ENCODE peak calls at places on chromosomes 7 and 10, in seven cellular contexts. One of them, this sample, is unnamed.

GRCh38 chr10:50387736-50388081 is 136.4 kb upstream of the ASAH2 start:
- DNase-seq in DMS 273 treated with DMSO at 0.1 percent for 48 hours: no peak
- DNase-seq in HTR-8/SVneo: no peak
- DNase-seq in activated T-helper 1 cell treated with anti-CD3 and anti-CD28 coated beads, Interleukin-12 subunit alpha, Interleukin-12 subunit beta, Interleukin-2, Interleukin-4 antibody, amounts not matched to agents 30 ng/mL and 10 ng/mL and 1 ng/mL, durations not matched to agents 14 hours and 24 hours and 36 hours: no peak
- DNase-seq in ascending aorta: no peak
- DNase-seq in LoVo: no peak
- DNase-seq in activated effector memory CD4-positive, alpha-beta T cell treated with anti-CD3 and anti-CD28 coated beads, Interleukin-2, amount 50 U/mL, for 16 hours: no peak
- DNase-seq in this sample: no peak

GRCh38 chr7:102281785-102282184 is 4.9 kb upstream of the SH2B2 start:
- DNase-seq in DMS 273 treated with DMSO at 0.1 percent for 48 hours: no peak
- DNase-seq in HTR-8/SVneo: no peak
- DNase-seq in activated T-helper 1 cell treated with anti-CD3 and anti-CD28 coated beads, Interleukin-12 subunit alpha, Interleukin-12 subunit beta, Interleukin-2, Interleukin-4 antibody, amounts not matched to agents 30 ng/mL and 10 ng/mL and 1 ng/mL, durations not matched to agents 14 hours and 24 hours and 36 hours: no peak
- DNase-seq in ascending aorta: no peak
- DNase-seq in LoVo: no peak
- DNase-seq in activated effector memory CD4-positive, alpha-beta T cell treated with anti-CD3 and anti-CD28 coated beads, Interleukin-2, amount 50 U/mL, for 16 hours: no peak
- DNase-seq in this sample: no peak

GRCh38 chr7:3039787-3040186 is 3.9 kb downstream of the CARD11 start:
- DNase-seq in DMS 273 treated with DMSO at 0.1 percent for 48 hours: no peak
- DNase-seq in HTR-8/SVneo: no peak
- DNase-seq in activated T-helper 1 cell treated with anti-CD3 and anti-CD28 coated beads, Interleukin-12 subunit alpha, Interleukin-12 subunit beta, Interleukin-2, Interleukin-4 antibody, amounts not matched to agents 30 ng/mL and 10 ng/mL and 1 ng/mL, durations not matched to agents 14 hours and 24 hours and 36 hours: no peak
- DNase-seq in ascending aorta: no peak
- DNase-seq in LoVo: no peak
- DNase-seq in activated effector memory CD4-positive, alpha-beta T cell treated with anti-CD3 and anti-CD28 coated beads, Interleukin-2, amount 50 U/mL, for 16 hours: peak
- DNase-seq in this sample: no peak

GRCh38 chr10:17533731-17534130 is 79.3 kb upstream of the ST8SIA6 start:
- DNase-seq in DMS 273 treated with DMSO at 0.1 percent for 48 hours: no peak
- DNase-seq in HTR-8/SVneo: no peak
- DNase-seq in activated T-helper 1 cell treated with anti-CD3 and anti-CD28 coated beads, Interleukin-12 subunit alpha, Interleukin-12 subunit beta, Interleukin-2, Interleukin-4 antibody, amounts not matched to agents 30 ng/mL and 10 ng/mL and 1 ng/mL, durations not matched to agents 14 hours and 24 hours and 36 hours: no peak
- DNase-seq in ascending aorta: no peak
- DNase-seq in LoVo: no peak
- DNase-seq in activated effector memory CD4-positive, alpha-beta T cell treated with anti-CD3 and anti-CD28 coated beads, Interleukin-2, amount 50 U/mL, for 16 hours: no peak
- DNase-seq in this sample: no peak

GRCh38 chr10:99630439-99630838 is 10.2 kb upstream of the SLC25A28 start:
- DNase-seq in DMS 273 treated with DMSO at 0.1 percent for 48 hours: no peak
- DNase-seq in HTR-8/SVneo: peak
- DNase-seq in activated T-helper 1 cell treated with anti-CD3 and anti-CD28 coated beads, Interleukin-12 subunit alpha, Interleukin-12 subunit beta, Interleukin-2, Interleukin-4 antibody, amounts not matched to agents 30 ng/mL and 10 ng/mL and 1 ng/mL, durations not matched to agents 14 hours and 24 hours and 36 hours: no peak
- DNase-seq in ascending aorta: no peak
- DNase-seq in LoVo: no peak
- DNase-seq in activated effector memory CD4-positive, alpha-beta T cell treated with anti-CD3 and anti-CD28 coated beads, Interleukin-2, amount 50 U/mL, for 16 hours: no peak
- DNase-seq in this sample: no peak

GRCh38 chr7:24920702-24921679 is 59.0 kb downstream of the OSBPL3 start:
- DNase-seq in DMS 273 treated with DMSO at 0.1 percent for 48 hours: no peak
- DNase-seq in HTR-8/SVneo: no peak
- DNase-seq in activated T-helper 1 cell treated with anti-CD3 and anti-CD28 coated beads, Interleukin-12 subunit alpha, Interleukin-12 subunit beta, Interleukin-2, Interleukin-4 antibody, amounts not matched to agents 30 ng/mL and 10 ng/mL and 1 ng/mL, durations not matched to agents 14 hours and 24 hours and 36 hours: no peak
- DNase-seq in ascending aorta: no peak
- DNase-seq in LoVo: peak
- DNase-seq in activated effector memory CD4-positive, alpha-beta T cell treated with anti-CD3 and anti-CD28 coated beads, Interleukin-2, amount 50 U/mL, for 16 hours: no peak
- DNase-seq in this sample: no peak

GRCh38 chr10:30437039-30437781 is 3.2 kb downstream of the MAP3K8 start:
- DNase-seq in DMS 273 treated with DMSO at 0.1 percent for 48 hours: no peak
- DNase-seq in HTR-8/SVneo: no peak
- DNase-seq in activated T-helper 1 cell treated with anti-CD3 and anti-CD28 coated beads, Interleukin-12 subunit alpha, Interleukin-12 subunit beta, Interleukin-2, Interleukin-4 antibody, amounts not matched to agents 30 ng/mL and 10 ng/mL and 1 ng/mL, durations not matched to agents 14 hours and 24 hours and 36 hours: peak
- DNase-seq in ascending aorta: no peak
- DNase-seq in LoVo: no peak
- DNase-seq in activated effector memory CD4-positive, alpha-beta T cell treated with anti-CD3 and anti-CD28 coated beads, Interleukin-2, amount 50 U/mL, for 16 hours: peak
- DNase-seq in this sample: no peak

GRCh38 chr7:99124636-99125504 is 19.0 kb downstream of the SMURF1 start:
- DNase-seq in DMS 273 treated with DMSO at 0.1 percent for 48 hours: no peak
- DNase-seq in HTR-8/SVneo: no peak
- DNase-seq in activated T-helper 1 cell treated with anti-CD3 and anti-CD28 coated beads, Interleukin-12 subunit alpha, Interleukin-12 subunit beta, Interleukin-2, Interleukin-4 antibody, amounts not matched to agents 30 ng/mL and 10 ng/mL and 1 ng/mL, durations not matched to agents 14 hours and 24 hours and 36 hours: no peak
- DNase-seq in ascending aorta: no peak
- DNase-seq in LoVo: no peak
- DNase-seq in activated effector memory CD4-positive, alpha-beta T cell treated with anti-CD3 and anti-CD28 coated beads, Interleukin-2, amount 50 U/mL, for 16 hours: no peak
- DNase-seq in this sample: no peak

GRCh38 chr7:123485187-123485586 is 49.2 kb downstream of the IQUB start:
- DNase-seq in DMS 273 treated with DMSO at 0.1 percent for 48 hours: no peak
- DNase-seq in HTR-8/SVneo: no peak
- DNase-seq in activated T-helper 1 cell treated with anti-CD3 and anti-CD28 coated beads, Interleukin-12 subunit alpha, Interleukin-12 subunit beta, Interleukin-2, Interleukin-4 antibody, amounts not matched to agents 30 ng/mL and 10 ng/mL and 1 ng/mL, durations not matched to agents 14 hours and 24 hours and 36 hours: no peak
- DNase-seq in ascending aorta: no peak
- DNase-seq in LoVo: no peak
- DNase-seq in activated effector memory CD4-positive, alpha-beta T cell treated with anti-CD3 and anti-CD28 coated beads, Interleukin-2, amount 50 U/mL, for 16 hours: no peak
- DNase-seq in this sample: no peak

GRCh38 chr7:109879429-109879828 is 1211.5 kb upstream of the LRRN3 start:
- DNase-seq in DMS 273 treated with DMSO at 0.1 percent for 48 hours: no peak
- DNase-seq in HTR-8/SVneo: no peak
- DNase-seq in activated T-helper 1 cell treated with anti-CD3 and anti-CD28 coated beads, Interleukin-12 subunit alpha, Interleukin-12 subunit beta, Interleukin-2, Interleukin-4 antibody, amounts not matched to agents 30 ng/mL and 10 ng/mL and 1 ng/mL, durations not matched to agents 14 hours and 24 hours and 36 hours: no peak
- DNase-seq in ascending aorta: no peak
- DNase-seq in LoVo: no peak
- DNase-seq in activated effector memory CD4-positive, alpha-beta T cell treated with anti-CD3 and anti-CD28 coated beads, Interleukin-2, amount 50 U/mL, for 16 hours: no peak
- DNase-seq in this sample: no peak

GRCh38 chr7:105906169-105906568 is 29.8 kb upstream of the ATXN7L1 start:
- DNase-seq in DMS 273 treated with DMSO at 0.1 percent for 48 hours: no peak
- DNase-seq in HTR-8/SVneo: no peak
- DNase-seq in activated T-helper 1 cell treated with anti-CD3 and anti-CD28 coated beads, Interleukin-12 subunit alpha, Interleukin-12 subunit beta, Interleukin-2, Interleukin-4 antibody, amounts not matched to agents 30 ng/mL and 10 ng/mL and 1 ng/mL, durations not matched to agents 14 hours and 24 hours and 36 hours: no peak
- DNase-seq in ascending aorta: no peak
- DNase-seq in LoVo: no peak
- DNase-seq in activated effector memory CD4-positive, alpha-beta T cell treated with anti-CD3 and anti-CD28 coated beads, Interleukin-2, amount 50 U/mL, for 16 hours: no peak
- DNase-seq in this sample: no peak

GRCh38 chr7:66353547-66353946 is 148.4 kb downstream of the TPST1 start:
- DNase-seq in DMS 273 treated with DMSO at 0.1 percent for 48 hours: no peak
- DNase-seq in HTR-8/SVneo: no peak
- DNase-seq in activated T-helper 1 cell treated with anti-CD3 and anti-CD28 coated beads, Interleukin-12 subunit alpha, Interleukin-12 subunit beta, Interleukin-2, Interleukin-4 antibody, amounts not matched to agents 30 ng/mL and 10 ng/mL and 1 ng/mL, durations not matched to agents 14 hours and 24 hours and 36 hours: no peak
- DNase-seq in ascending aorta: no peak
- DNase-seq in LoVo: no peak
- DNase-seq in activated effector memory CD4-positive, alpha-beta T cell treated with anti-CD3 and anti-CD28 coated beads, Interleukin-2, amount 50 U/mL, for 16 hours: no peak
- DNase-seq in this sample: no peak

GRCh38 chr7:65308300-65308678 is 65.4 kb upstream of the ZNF92 start:
- DNase-seq in DMS 273 treated with DMSO at 0.1 percent for 48 hours: no peak
- DNase-seq in HTR-8/SVneo: no peak
- DNase-seq in activated T-helper 1 cell treated with anti-CD3 and anti-CD28 coated beads, Interleukin-12 subunit alpha, Interleukin-12 subunit beta, Interleukin-2, Interleukin-4 antibody, amounts not matched to agents 30 ng/mL and 10 ng/mL and 1 ng/mL, durations not matched to agents 14 hours and 24 hours and 36 hours: no peak
- DNase-seq in ascending aorta: no peak
- DNase-seq in LoVo: no peak
- DNase-seq in activated effector memory CD4-positive, alpha-beta T cell treated with anti-CD3 and anti-CD28 coated beads, Interleukin-2, amount 50 U/mL, for 16 hours: no peak
- DNase-seq in this sample: no peak

GRCh38 chr10:60604356-60604755 is 173.9 kb upstream of the CDK1 start:
- DNase-seq in DMS 273 treated with DMSO at 0.1 percent for 48 hours: no peak
- DNase-seq in HTR-8/SVneo: no peak
- DNase-seq in activated T-helper 1 cell treated with anti-CD3 and anti-CD28 coated beads, Interleukin-12 subunit alpha, Interleukin-12 subunit beta, Interleukin-2, Interleukin-4 antibody, amounts not matched to agents 30 ng/mL and 10 ng/mL and 1 ng/mL, durations not matched to agents 14 hours and 24 hours and 36 hours: no peak
- DNase-seq in ascending aorta: no peak
- DNase-seq in LoVo: no peak
- DNase-seq in activated effector memory CD4-positive, alpha-beta T cell treated with anti-CD3 and anti-CD28 coated beads, Interleukin-2, amount 50 U/mL, for 16 hours: no peak
- DNase-seq in this sample: no peak

GRCh38 chr10:127801302-127801701 is 64.3 kb downstream of the FOXI2 start:
- DNase-seq in DMS 273 treated with DMSO at 0.1 percent for 48 hours: no peak
- DNase-seq in HTR-8/SVneo: no peak
- DNase-seq in activated T-helper 1 cell treated with anti-CD3 and anti-CD28 coated beads, Interleukin-12 subunit alpha, Interleukin-12 subunit beta, Interleukin-2, Interleukin-4 antibody, amounts not matched to agents 30 ng/mL and 10 ng/mL and 1 ng/mL, durations not matched to agents 14 hours and 24 hours and 36 hours: no peak
- DNase-seq in ascending aorta: no peak
- DNase-seq in LoVo: no peak
- DNase-seq in activated effector memory CD4-positive, alpha-beta T cell treated with anti-CD3 and anti-CD28 coated beads, Interleukin-2, amount 50 U/mL, for 16 hours: no peak
- DNase-seq in this sample: no peak

GRCh38 chr10:113069595-113069994 is 119.5 kb downstream of the TCF7L2 start:
- DNase-seq in DMS 273 treated with DMSO at 0.1 percent for 48 hours: no peak
- DNase-seq in HTR-8/SVneo: no peak
- DNase-seq in activated T-helper 1 cell treated with anti-CD3 and anti-CD28 coated beads, Interleukin-12 subunit alpha, Interleukin-12 subunit beta, Interleukin-2, Interleukin-4 antibody, amounts not matched to agents 30 ng/mL and 10 ng/mL and 1 ng/mL, durations not matched to agents 14 hours and 24 hours and 36 hours: no peak
- DNase-seq in ascending aorta: no peak
- DNase-seq in LoVo: no peak
- DNase-seq in activated effector memory CD4-positive, alpha-beta T cell treated with anti-CD3 and anti-CD28 coated beads, Interleukin-2, amount 50 U/mL, for 16 hours: no peak
- DNase-seq in this sample: no peak

GRCh38 chr7:232571-233455 is 40.4 kb downstream of the FAM20C start:
- DNase-seq in DMS 273 treated with DMSO at 0.1 percent for 48 hours: no peak
- DNase-seq in HTR-8/SVneo: no peak
- DNase-seq in activated T-helper 1 cell treated with anti-CD3 and anti-CD28 coated beads, Interleukin-12 subunit alpha, Interleukin-12 subunit beta, Interleukin-2, Interleukin-4 antibody, amounts not matched to agents 30 ng/mL and 10 ng/mL and 1 ng/mL, durations not matched to agents 14 hours and 24 hours and 36 hours: no peak
- DNase-seq in ascending aorta: no peak
- DNase-seq in LoVo: no peak
- DNase-seq in activated effector memory CD4-positive, alpha-beta T cell treated with anti-CD3 and anti-CD28 coated beads, Interleukin-2, amount 50 U/mL, for 16 hours: no peak
- DNase-seq in this sample: no peak

GRCh38 chr10:98400482-98400881 is 14.5 kb downstream of the PYROXD2 start:
- DNase-seq in DMS 273 treated with DMSO at 0.1 percent for 48 hours: no peak
- DNase-seq in HTR-8/SVneo: no peak
- DNase-seq in activated T-helper 1 cell treated with anti-CD3 and anti-CD28 coated beads, Interleukin-12 subunit alpha, Interleukin-12 subunit beta, Interleukin-2, Interleukin-4 antibody, amounts not matched to agents 30 ng/mL and 10 ng/mL and 1 ng/mL, durations not matched to agents 14 hours and 24 hours and 36 hours: no peak
- DNase-seq in ascending aorta: no peak
- DNase-seq in LoVo: no peak
- DNase-seq in activated effector memory CD4-positive, alpha-beta T cell treated with anti-CD3 and anti-CD28 coated beads, Interleukin-2, amount 50 U/mL, for 16 hours: no peak
- DNase-seq in this sample: no peak

GRCh38 chr10:34808789-34809745 is 6.0 kb downstream of the PARD3 start:
- DNase-seq in DMS 273 treated with DMSO at 0.1 percent for 48 hours: no peak
- DNase-seq in HTR-8/SVneo: no peak
- DNase-seq in activated T-helper 1 cell treated with anti-CD3 and anti-CD28 coated beads, Interleukin-12 subunit alpha, Interleukin-12 subunit beta, Interleukin-2, Interleukin-4 antibody, amounts not matched to agents 30 ng/mL and 10 ng/mL and 1 ng/mL, durations not matched to agents 14 hours and 24 hours and 36 hours: no peak
- DNase-seq in ascending aorta: no peak
- DNase-seq in LoVo: no peak
- DNase-seq in activated effector memory CD4-positive, alpha-beta T cell treated with anti-CD3 and anti-CD28 coated beads, Interleukin-2, amount 50 U/mL, for 16 hours: no peak
- DNase-seq in this sample: no peak

GRCh38 chr7:128940494-128941322 is 3.0 kb downstream of the IRF5 start:
- DNase-seq in DMS 273 treated with DMSO at 0.1 percent for 48 hours: no peak
- DNase-seq in HTR-8/SVneo: no peak
- DNase-seq in activated T-helper 1 cell treated with anti-CD3 and anti-CD28 coated beads, Interleukin-12 subunit alpha, Interleukin-12 subunit beta, Interleukin-2, Interleukin-4 antibody, amounts not matched to agents 30 ng/mL and 10 ng/mL and 1 ng/mL, durations not matched to agents 14 hours and 24 hours and 36 hours: no peak
- DNase-seq in ascending aorta: peak
- DNase-seq in LoVo: no peak
- DNase-seq in activated effector memory CD4-positive, alpha-beta T cell treated with anti-CD3 and anti-CD28 coated beads, Interleukin-2, amount 50 U/mL, for 16 hours: peak
- DNase-seq in this sample: no peak

GRCh38 chr10:80444646-80445319 is 9.3 kb upstream of the TSPAN14 start:
- DNase-seq in DMS 273 treated with DMSO at 0.1 percent for 48 hours: peak
- DNase-seq in HTR-8/SVneo: peak
- DNase-seq in activated T-helper 1 cell treated with anti-CD3 and anti-CD28 coated beads, Interleukin-12 subunit alpha, Interleukin-12 subunit beta, Interleukin-2, Interleukin-4 antibody, amounts not matched to agents 30 ng/mL and 10 ng/mL and 1 ng/mL, durations not matched to agents 14 hours and 24 hours and 36 hours: peak
- DNase-seq in ascending aorta: no peak
- DNase-seq in LoVo: peak
- DNase-seq in activated effector memory CD4-positive, alpha-beta T cell treated with anti-CD3 and anti-CD28 coated beads, Interleukin-2, amount 50 U/mL, for 16 hours: peak
- DNase-seq in this sample: no peak